ENCODE peak calls at places on chromosomes 4 and X, in ten cellular contexts. U is gastrocnemius medialis, Q is activated gamma-delta T cell treated with Interleukin-2 at 50 U/mL for 16 hours, T is fibroblast of lung, K is tibial nerve, Z is GM23248, O is AG09319, A is HT1080, F is left ventricle myocardium inferior, I is transverse colon. H is an unnamed sample.

GRCh38 chrX:43805579-43805978 is 76.7 kb downstream of the MAOB start:
- DNase-seq in U (no peak), Q (no peak), T (peak), K (no peak), Z (peak), O (no peak), A (no peak), F (no peak), I (no peak), H (no peak)

GRCh38 chr4:161197912-161198311 is 965.9 kb downstream of the FSTL5 start:
- DNase-seq in U (no peak), Q (no peak), T (no peak), K (no peak), Z (no peak), O (no peak), A (no peak), F (no peak), I (no peak), H (no peak)

GRCh38 chr4:42608551-42608950 is 48.4 kb downstream of the ATP8A1 start:
- DNase-seq in U (no peak), Q (no peak), T (peak), K (no peak), Z (no peak), O (no peak), A (peak), F (no peak), I (no peak), H (no peak)

GRCh38 chr4:113474017-113474416 is 287.5 kb downstream of the CAMK2D start:
- DNase-seq in U (no peak), Q (no peak), T (peak), K (no peak), Z (peak), O (no peak), A (peak), F (no peak), I (no peak), H (peak)

GRCh38 chrX:31228909-31229308 is 157.1 kb upstream of the FTHL17 start:
- DNase-seq in U (no peak), Q (no peak), T (peak), K (no peak), Z (no peak), O (no peak), A (no peak), F (no peak), I (no peak), H (no peak)

GRCh38 chr4:6916587-6917444 is 7.2 kb downstream of the TBC1D14 start:
- DNase-seq in U (peak), Q (peak), T (peak), K (no peak), Z (peak), O (no peak), A (no peak), F (no peak), I (peak), H (no peak)

GRCh38 chrX:68684291-68684918 is 36.9 kb downstream of the STARD8 start:
- DNase-seq in U (peak), Q (no peak), T (no peak), K (peak), Z (no peak), O (no peak), A (no peak), F (peak), I (peak), H (peak)

GRCh38 chr4:39698424-39699009 is 581 bp downstream of the UBE2K start:
- DNase-seq in U (peak), Q (peak), T (peak), K (peak), Z (peak), O (no peak), A (peak), F (peak), I (peak), H (peak)

GRCh38 chrX:39667746-39668507 is 429.8 kb downstream of the BCOR start:
- DNase-seq in U (no peak), Q (no peak), T (no peak), K (no peak), Z (no peak), O (no peak), A (no peak), F (no peak), I (no peak), H (no peak)

GRCh38 chr4:56874166-56874565 is 33.5 kb upstream of the REST start:
- DNase-seq in U (no peak), Q (no peak), T (no peak), K (no peak), Z (no peak), O (no peak), A (no peak), F (no peak), I (peak), H (no peak)

GRCh38 chr4:30717208-30718020 is 2.8 kb upstream of the PCDH7 start:
- DNase-seq in U (no peak), Q (no peak), T (peak), K (no peak), Z (peak), O (no peak), A (no peak), F (peak), I (peak), H (peak)

GRCh38 chrX:13000311-13000811 is 25.5 kb downstream of the TMSB4X start:
- DNase-seq in U (no peak), Q (peak), T (no peak), K (no peak), Z (no peak), O (no peak), A (no peak), F (no peak), I (no peak), H (no peak)

GRCh38 chr4:87073187-87073569 is 138.4 kb downstream of the AFF1 start:
- DNase-seq in U (no peak), Q (no peak), T (no peak), K (no peak), Z (no peak), O (no peak), A (no peak), F (no peak), I (no peak), H (no peak)

GRCh38 chrX:7586126-7586525 is 256.8 kb upstream of the VCX start:
- DNase-seq in U (no peak), Q (no peak), T (peak), K (no peak), Z (peak), O (no peak), A (no peak), F (no peak), I (no peak), H (peak)

GRCh38 chr4:177033632-177034031 is 240.9 kb upstream of the VEGFC start:
- DNase-seq in U (no peak), Q (no peak), T (no peak), K (no peak), Z (no peak), O (no peak), A (no peak), F (no peak), I (no peak), H (no peak)

GRCh38 chrX:130299279-130300009 is 30.7 kb upstream of the ZNF280C start:
- DNase-seq in U (no peak), Q (no peak), T (no peak), K (no peak), Z (no peak), O (no peak), A (no peak), F (no peak), I (peak), H (no peak)

GRCh38 chr4:148574502-148574901 is 132.3 kb upstream of the NR3C2 start:
- DNase-seq in U (no peak), Q (no peak), T (peak), K (no peak), Z (peak), O (no peak), A (no peak), F (no peak), I (no peak), H (peak)

GRCh38 chrX:39398973-39399268 is 597.7 kb downstream of the MID1IP1 start:
- DNase-seq in U (no peak), Q (no peak), T (no peak), K (no peak), Z (no peak), O (no peak), A (no peak), F (peak), I (no peak), H (no peak)

GRCh38 chrX:47366051-47366722 is 4.2 kb upstream of the ZNF157 start:
- DNase-seq in U (peak), Q (peak), T (peak), K (no peak), Z (peak), O (peak), A (peak), F (peak), I (peak), H (peak)

GRCh38 chr4:528835-529234 is 29.8 kb downstream of the PIGG start:
- DNase-seq in U (no peak), Q (no peak), T (no peak), K (no peak), Z (no peak), O (no peak), A (no peak), F (no peak), I (no peak), H (no peak)

GRCh38 chr4:14143892-14144291 is 516.4 kb upstream of the BOD1L1 start:
- DNase-seq in U (no peak), Q (no peak), T (no peak), K (no peak), Z (no peak), O (no peak), A (no peak), F (no peak), I (no peak), H (no peak)

GRCh38 chrX:150968862-150969720 is 14.0 kb upstream of the HMGB3 start:
- DNase-seq in U (no peak), Q (no peak), T (no peak), K (no peak), Z (no peak), O (no peak), A (no peak), F (no peak), I (peak), H (no peak)

GRCh38 chrX:120690344-120690743 is 60.5 kb upstream of the C1GALT1C1 start:
- DNase-seq in U (no peak), Q (no peak), T (no peak), K (no peak), Z (peak), O (no peak), A (no peak), F (no peak), I (no peak), H (no peak)

GRCh38 chrX:122279746-122280145 is 904.3 kb upstream of the GRIA3 start:
- DNase-seq in U (no peak), Q (no peak), T (no peak), K (no peak), Z (no peak), O (no peak), A (no peak), F (no peak), I (no peak), H (no peak)

GRCh38 chr4:153651041-153651960 is 32.8 kb upstream of the TLR2 start:
- DNase-seq in U (peak), Q (peak), T (no peak), K (peak), Z (peak), O (no peak), A (peak), F (peak), I (peak), H (no peak)

GRCh38 chr4:188976644-188977115 is 837.4 kb downstream of the TRIML1 start:
- DNase-seq in U (no peak), Q (no peak), T (peak), K (no peak), Z (peak), O (peak), A (peak), F (no peak), I (no peak), H (peak)

GRCh38 chr4:147981305-147981704 is 249.4 kb downstream of the ARHGAP10 start:
- DNase-seq in U (no peak), Q (no peak), T (peak), K (no peak), Z (peak), O (no peak), A (no peak), F (no peak), I (no peak), H (peak)

GRCh38 chr4:77073981-77074865 is 1.6 kb downstream of the CCNI start:
- DNase-seq in U (no peak), Q (no peak), T (no peak), K (no peak), Z (peak), O (no peak), A (no peak), F (no peak), I (no peak), H (no peak)

GRCh38 chr4:148288448-148288847 is 153.8 kb downstream of the NR3C2 start:
- DNase-seq in U (no peak), Q (no peak), T (no peak), K (no peak), Z (no peak), O (no peak), A (no peak), F (peak), I (no peak), H (no peak)

GRCh38 chr4:134132086-134132783 is 69.4 kb downstream of the PABPC4L start:
- DNase-seq in U (no peak), Q (no peak), T (no peak), K (no peak), Z (no peak), O (no peak), A (peak), F (no peak), I (no peak), H (no peak)

GRCh38 chrX:46754450-46755075 is 4.4 kb downstream of the SLC9A7 start:
- DNase-seq in U (no peak), Q (no peak), T (no peak), K (no peak), Z (no peak), O (no peak), A (no peak), F (no peak), I (no peak), H (no peak)

GRCh38 chrX:69158166-69159040 is 6.8 kb downstream of the PJA1 start:
- DNase-seq in U (peak), Q (peak), T (peak), K (peak), Z (peak), O (no peak), A (peak), F (peak), I (peak), H (peak)

GRCh38 chr4:183355405-183355804 is 33.2 kb upstream of the CLDN24 start:
- DNase-seq in U (no peak), Q (no peak), T (peak), K (no peak), Z (peak), O (no peak), A (peak), F (no peak), I (no peak), H (peak)

GRCh38 chr4:93809773-93810172 is 18.8 kb upstream of the ATOH1 start:
- DNase-seq in U (no peak), Q (no peak), T (no peak), K (no peak), Z (no peak), O (no peak), A (no peak), F (peak), I (peak), H (no peak)

GRCh38 chrX:20067709-20068315 is 48.9 kb downstream of the MAP7D2 start:
- DNase-seq in U (peak), Q (no peak), T (peak), K (peak), Z (peak), O (peak), A (peak), F (peak), I (peak), H (peak)

GRCh38 chrX:71514367-71515038 is 18.4 kb upstream of the OGT start:
- DNase-seq in U (no peak), Q (peak), T (no peak), K (no peak), Z (peak), O (no peak), A (no peak), F (no peak), I (peak), H (no peak)

GRCh38 chr4:148445071-148445902 is 3.1 kb upstream of the NR3C2 start:
- DNase-seq in U (peak), Q (peak), T (peak), K (peak), Z (peak), O (no peak), A (peak), F (peak), I (peak), H (peak)

GRCh38 chrX:6383911-6384310 is 151.0 kb downstream of the VCX3A start:
- DNase-seq in U (no peak), Q (no peak), T (no peak), K (no peak), Z (no peak), O (no peak), A (no peak), F (no peak), I (no peak), H (no peak)

GRCh38 chr4:121307441-121308327 is 73.1 kb downstream of the QRFPR start:
- DNase-seq in U (no peak), Q (peak), T (peak), K (no peak), Z (peak), O (no peak), A (peak), F (no peak), I (peak), H (peak)

GRCh38 chr4:2258091-2259035 is 3.5 kb downstream of the MXD4 start:
- DNase-seq in U (peak), Q (no peak), T (no peak), K (peak), Z (no peak), O (no peak), A (no peak), F (peak), I (peak), H (no peak)